ENCODE peak calls at places on chromosomes 13 and 19, in four cellular contexts. X, D, I and N are unnamed samples.

GRCh38 chr19:36054119-36054732 is at the start of gene THAP8:
- DNase-seq in X (peak), D (peak), I (peak), N (peak)

GRCh38 chr13:64930636-64931035 is 2299.5 kb downstream of the PCDH9 start:
- DNase-seq in X (no peak), D (no peak), I (peak), N (no peak)

GRCh38 chr13:102011539-102011938 is 390.3 kb downstream of the FGF14 start:
- DNase-seq in X (no peak), D (no peak), I (no peak), N (no peak)

GRCh38 chr13:53010374-53011105 is 18.1 kb upstream of the OLFM4 start:
- DNase-seq in X (no peak), D (no peak), I (no peak), N (no peak)

GRCh38 chr19:45643024-45643926 is 4.1 kb upstream of the EML2 start:
- DNase-seq in X (peak), D (peak), I (peak), N (peak)

GRCh38 chr19:49421039-49421877 is 2.0 kb downstream of the PTH2 start:
- DNase-seq in X (peak), D (no peak), I (no peak), N (peak)

GRCh38 chr13:73228546-73228945 is 169.7 kb downstream of the KLF5 start:
- DNase-seq in X (no peak), D (no peak), I (no peak), N (no peak)

GRCh38 chr13:101523732-101524131 is 71.3 kb downstream of the ITGBL1 start:
- DNase-seq in X (no peak), D (no peak), I (no peak), N (no peak)

GRCh38 chr19:40154121-40154680 is 37.0 kb upstream of the MAP3K10 start:
- DNase-seq in X (no peak), D (no peak), I (no peak), N (no peak)

GRCh38 chr19:1469200-1469935 is 9.6 kb downstream of the C19orf25 start:
- DNase-seq in X (peak), D (no peak), I (no peak), N (no peak)

GRCh38 chr13:30859326-30859725 is 46.7 kb upstream of the MEDAG start:
- DNase-seq in X (no peak), D (no peak), I (no peak), N (no peak)

GRCh38 chr13:23946067-23946466 is 48.8 kb upstream of the C1QTNF9B start:
- DNase-seq in X (peak), D (no peak), I (no peak), N (no peak)

GRCh38 chr13:27044837-27045570 is 126.6 kb downstream of the USP12 start:
- DNase-seq in X (no peak), D (no peak), I (peak), N (no peak)

GRCh38 chr13:30371649-30372265 is 50.5 kb upstream of the UBE2L5 start:
- DNase-seq in X (no peak), D (peak), I (peak), N (no peak)

GRCh38 chr13:32381539-32381938 is 46.4 kb downstream of the N4BP2L1 start:
- DNase-seq in X (no peak), D (peak), I (peak), N (peak)

GRCh38 chr19:4199699-4200293 is 17.3 kb downstream of the ANKRD24 start:
- DNase-seq in X (no peak), D (no peak), I (no peak), N (no peak)
- TF ChIP-seq CTCF in X (no peak), D (no peak), I (no peak), N (no peak)

DNA sequence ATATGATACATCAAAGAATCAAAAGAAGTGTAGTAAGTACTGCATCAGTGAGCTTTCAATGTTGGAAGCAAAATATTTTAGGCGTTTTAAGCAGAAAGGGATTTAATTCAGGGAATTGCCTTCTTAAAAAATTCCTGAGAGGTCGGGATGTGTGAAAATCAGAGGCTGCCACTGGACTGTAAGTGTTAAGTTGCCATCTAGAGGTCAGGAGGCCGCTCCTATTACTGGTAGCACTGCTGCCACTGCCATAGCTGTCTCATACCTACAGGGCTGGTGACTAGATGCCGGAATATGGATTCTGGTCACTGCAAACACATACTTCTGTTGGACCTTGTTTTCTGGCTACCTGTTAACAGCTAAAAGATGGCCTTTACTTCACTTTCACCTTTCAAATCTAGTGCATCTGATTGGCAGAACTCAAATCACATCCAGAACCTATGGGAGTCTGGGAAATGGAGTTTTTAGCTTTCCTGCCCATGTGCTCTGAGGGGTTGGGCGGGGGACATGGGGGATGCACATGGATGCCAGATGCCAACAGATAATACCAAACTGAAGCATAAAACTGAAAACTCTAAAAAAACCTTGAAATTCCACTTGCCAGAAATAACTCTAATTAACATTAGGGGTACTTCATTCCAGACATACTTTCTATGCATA is 29.8 kb downstream of the DGKH start:
- DNase-seq in X (no peak), D (no peak), I (no peak), N (no peak)
- TF ChIP-seq CTCF in X (no peak), D (no peak), I (no peak), N (no peak)

DNA sequence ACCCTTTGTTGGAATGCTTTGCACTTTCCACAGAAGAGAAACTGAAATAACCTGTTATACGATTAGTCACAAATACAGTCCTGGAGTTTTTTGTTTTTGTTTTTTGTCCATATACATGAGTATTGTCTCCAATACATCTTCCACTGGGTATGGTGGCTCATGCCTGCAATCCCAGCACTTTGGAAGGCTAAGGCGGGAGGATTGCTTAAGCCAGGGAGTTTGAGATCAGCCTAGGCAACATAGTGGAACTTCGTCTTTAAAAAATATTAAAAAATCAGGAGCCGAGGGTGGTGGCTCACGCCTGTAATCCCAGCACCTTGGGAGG is 25.0 kb downstream of the AP2S1 start:
- DNase-seq in X (no peak), D (no peak), I (no peak), N (no peak)
- TF ChIP-seq CTCF in X (no peak), D (no peak), I (no peak), N (no peak)

GRCh38 chr13:70311175-70311574 is 202.9 kb upstream of the KLHL1 start:
- DNase-seq in X (no peak), D (no peak), I (no peak), N (no peak)

GRCh38 chr13:70310720-70311119 is 202.5 kb upstream of the KLHL1 start:
- DNase-seq in X (no peak), D (no peak), I (peak), N (peak)
- TF ChIP-seq CTCF in X (no peak), D (no peak), I (peak), N (no peak)

DNA sequence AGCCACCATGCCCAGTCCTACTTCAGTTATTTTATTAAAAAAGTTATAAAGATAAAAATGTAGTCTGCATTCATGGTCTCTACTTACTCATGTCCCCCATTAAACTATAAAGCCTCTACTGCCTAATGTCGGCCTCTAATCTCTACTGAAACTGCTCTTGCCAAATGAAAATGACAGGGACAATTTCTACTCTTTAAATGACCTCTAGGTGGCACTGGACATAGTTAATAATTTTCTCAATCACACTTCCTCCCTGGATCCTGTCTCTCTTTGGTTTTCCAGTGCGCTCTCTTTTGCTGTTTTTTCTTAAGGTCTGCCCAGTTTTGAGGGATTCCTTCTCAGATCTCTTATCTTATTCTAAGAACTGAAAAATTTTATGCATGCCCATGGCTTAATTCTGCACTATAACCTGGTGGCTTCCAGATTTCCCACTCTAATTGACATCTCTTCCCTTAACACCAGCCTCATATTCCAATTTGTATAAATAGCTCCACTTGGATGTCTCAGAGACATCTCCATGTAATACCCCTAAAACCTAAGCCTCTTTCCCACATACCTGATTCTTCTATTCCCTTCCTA is 54.3 kb downstream of the MTMR6 start:
- DNase-seq in X (no peak), D (peak), I (peak), N (no peak)
- TF ChIP-seq CTCF in X (peak), D (peak), I (peak), N (peak)

DNA sequence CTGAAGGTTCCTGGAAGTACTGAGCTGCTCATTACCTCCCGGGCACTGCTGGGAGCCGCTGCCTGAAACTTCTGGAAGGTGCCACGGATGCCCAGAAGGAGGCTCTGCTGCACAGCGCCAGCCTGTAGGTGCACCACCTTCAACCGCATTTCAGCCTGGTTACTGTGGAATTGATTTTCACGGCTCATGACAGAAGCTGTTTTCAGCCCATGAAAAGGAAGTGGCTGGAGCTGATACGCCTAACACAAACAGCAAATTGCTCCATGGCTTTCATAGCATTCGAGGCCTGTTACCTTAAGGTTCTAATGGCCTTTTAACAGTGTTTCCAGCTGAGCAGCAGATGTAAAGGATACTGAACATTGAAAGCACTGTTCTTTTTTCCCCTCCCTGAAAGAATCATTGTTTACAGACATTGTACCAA is 22.0 kb downstream of the GPC6 start:
- DNase-seq in X (peak), D (no peak), I (no peak), N (peak)
- TF ChIP-seq CTCF in X (peak), D (no peak), I (peak), N (peak)

GRCh38 chr13:57629821-57630235 is 1.7 kb upstream of the PCDH17 start:
- DNase-seq in X (peak), D (peak), I (no peak), N (peak)

GRCh38 chr13:57629391-57629804 is 2.1 kb upstream of the PCDH17 start:
- DNase-seq in X (peak), D (no peak), I (no peak), N (peak)

GRCh38 chr13:57624565-57625435 is 6.7 kb upstream of the PCDH17 start:
- DNase-seq in X (no peak), D (peak), I (peak), N (peak)

GRCh38 chr13:57630661-57631606 is 610 bp upstream of the PCDH17 start:
- DNase-seq in X (peak), D (no peak), I (no peak), N (no peak)

DNA sequence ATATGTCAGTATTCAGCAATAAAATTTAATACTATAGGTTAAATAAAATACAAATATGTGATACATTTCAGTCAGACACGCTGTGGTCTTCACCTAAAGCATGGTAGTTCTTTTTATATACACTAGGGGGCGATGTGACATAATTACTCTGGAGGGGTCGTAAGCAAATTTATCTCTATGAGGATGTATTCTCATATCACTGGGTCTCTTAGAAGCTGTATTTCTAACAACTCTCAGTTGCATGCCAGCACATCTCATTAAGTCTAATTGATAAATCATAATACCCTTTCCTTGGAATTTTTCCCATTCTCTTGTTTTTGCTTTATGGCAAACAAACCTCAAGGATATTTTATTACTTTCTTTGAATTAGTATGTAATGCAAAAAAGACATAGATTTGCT is 3.9 kb upstream of the PCDH17 start:
- DNase-seq in X (no peak), D (no peak), I (peak), N (no peak)
- TF ChIP-seq CTCF in X (peak), D (peak), I (peak), N (peak)